ENCODE peak calls at places on chromosome 3, in six cellular contexts. B is brain microvascular endothelial cell, Y is psoas muscle, F is mucosa of descending colon, J is foreskin fibroblast, Z is gastrocnemius medialis. S is an unnamed sample.

GRCh38 chr3:9552252-9552999 is 1.2 kb downstream of the LHFPL4 start:
- DNase-seq in B (peak; percentile 44), Y (peak; percentile 20), F (peak; percentile 69), J (peak; percentile 77), Z (no peak), S (no peak)

GRCh38 chr3:138452491-138452890 is 18.1 kb downstream of the ESYT3 start:
- DNase-seq in B (no peak), Y (no peak), F (no peak), J (no peak), Z (no peak), S (no peak)

GRCh38 chr3:17891139-17891850 is 148.9 kb upstream of the TBC1D5 start:
- DNase-seq in B (no peak), Y (no peak), F (no peak), J (peak; percentile 64), Z (no peak), S (no peak)

GRCh38 chr3:171640520-171641412 is 169.5 kb downstream of the PLD1 start:
- DNase-seq in B (peak; percentile 50), Y (no peak), F (no peak), J (peak; percentile 52), Z (no peak), S (no peak)

GRCh38 chr3:19898725-19899124 is 35.3 kb downstream of the EFHB start:
- DNase-seq in B (peak; percentile 1), Y (no peak), F (no peak), J (peak; percentile 56), Z (no peak), S (no peak)

GRCh38 chr3:182420741-182421140 is 372.6 kb upstream of the ATP11B start:
- DNase-seq in B (no peak), Y (no peak), F (no peak), J (no peak), Z (no peak), S (no peak)

GRCh38 chr3:67647390-67647878 is 7.0 kb downstream of the SUCLG2 start:
- DNase-seq in B (peak; percentile 99), Y (peak; percentile 29), F (peak; percentile 30), J (peak; percentile 97), Z (peak; percentile 68), S (peak; percentile 54)

GRCh38 chr3:59818033-59818936 is 768.5 kb upstream of the CFAP20DC start:
- DNase-seq in B (peak; percentile 98), Y (peak; percentile 83), F (peak; percentile 88), J (peak; percentile 98), Z (peak; percentile 72), S (peak; percentile 49)

GRCh38 chr3:111976254-111976653 is 2.6 kb upstream of the ABHD10 start:
- DNase-seq in B (no peak), Y (no peak), F (no peak), J (no peak), Z (no peak), S (no peak)

GRCh38 chr3:160106905-160107861 is 118.0 kb upstream of the C3orf80 start:
- DNase-seq in B (no peak), Y (no peak), F (peak; percentile 75), J (no peak), Z (no peak), S (peak; percentile 64)

GRCh38 chr3:39144748-39145380 is 8.5 kb downstream of the CSRNP1 start:
- DNase-seq in B (no peak), Y (no peak), F (no peak), J (no peak), Z (no peak), S (no peak)

GRCh38 chr3:65597225-65597951 is 441.3 kb downstream of the MAGI1 start:
- DNase-seq in B (no peak), Y (no peak), F (peak; percentile 5), J (peak; percentile 77), Z (no peak), S (peak; percentile 87)

GRCh38 chr3:50570508-50571279 is 1.4 kb downstream of the HEMK1 start:
- DNase-seq in B (no peak), Y (no peak), F (no peak), J (no peak), Z (no peak), S (no peak)

GRCh38 chr3:50571486-50571885 is 2.2 kb downstream of the HEMK1 start:
- DNase-seq in B (no peak), Y (no peak), F (no peak), J (no peak), Z (no peak), S (no peak)

GRCh38 chr3:50567386-50568182 is at the start of gene C3orf18:
- DNase-seq in B (peak; percentile 78), Y (peak; percentile 94), F (peak; percentile 93), J (peak; percentile 97), Z (peak; percentile 89), S (peak; percentile 89)

GRCh38 chr3:50567011-50567385 is 549 bp downstream of the C3orf18 start:
- DNase-seq in B (no peak), Y (no peak), F (no peak), J (no peak), Z (peak; percentile 35), S (no peak)

DNA sequence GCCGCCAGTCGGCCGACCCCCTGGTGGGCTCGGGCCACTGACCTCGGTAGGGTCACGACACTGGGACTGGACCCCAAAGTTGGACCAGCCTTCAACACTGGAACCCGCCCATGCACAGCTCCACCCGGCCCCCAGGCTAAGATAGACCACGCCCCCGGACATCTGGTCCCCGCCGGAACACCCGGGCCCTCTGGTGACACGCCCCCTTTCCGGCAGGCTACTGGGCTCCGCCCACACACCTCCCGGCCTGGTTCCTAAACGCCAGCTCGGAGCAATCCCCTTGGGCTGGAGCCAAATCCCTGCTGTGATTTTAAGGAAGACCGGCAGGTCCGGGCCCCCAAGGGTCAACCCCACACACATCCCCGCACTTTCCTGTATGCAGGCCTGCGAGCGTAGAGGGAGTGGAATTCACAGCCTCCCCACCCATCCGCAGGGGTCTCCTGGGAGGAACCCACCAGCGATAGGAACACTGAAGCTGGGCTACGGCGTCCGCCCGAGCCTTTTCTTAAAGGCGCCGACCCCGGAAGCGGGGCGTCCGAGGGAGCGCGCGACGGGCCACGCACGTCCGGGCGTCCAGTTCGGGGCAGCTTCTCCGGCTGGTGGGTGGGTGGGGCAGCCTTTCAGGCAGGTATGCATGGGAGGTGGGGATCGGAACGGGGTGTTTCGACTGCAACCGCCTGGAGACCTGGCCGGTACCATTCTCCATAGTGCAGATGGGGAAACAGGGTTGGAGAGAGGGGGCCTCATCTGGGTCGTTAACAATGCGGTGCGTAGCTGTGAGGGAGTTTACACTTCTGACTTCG is at the start of gene HEMK1:
- DNase-seq in B (peak; percentile 94), Y (peak; percentile 97), F (peak; percentile 99), J (peak; percentile 98), Z (peak; percentile 97), S (peak; percentile 98)
- TF ChIP-seq CTCF in B (no peak), Y (no peak), F (no peak), J (no peak), Z (no peak), S (no peak)

DNA sequence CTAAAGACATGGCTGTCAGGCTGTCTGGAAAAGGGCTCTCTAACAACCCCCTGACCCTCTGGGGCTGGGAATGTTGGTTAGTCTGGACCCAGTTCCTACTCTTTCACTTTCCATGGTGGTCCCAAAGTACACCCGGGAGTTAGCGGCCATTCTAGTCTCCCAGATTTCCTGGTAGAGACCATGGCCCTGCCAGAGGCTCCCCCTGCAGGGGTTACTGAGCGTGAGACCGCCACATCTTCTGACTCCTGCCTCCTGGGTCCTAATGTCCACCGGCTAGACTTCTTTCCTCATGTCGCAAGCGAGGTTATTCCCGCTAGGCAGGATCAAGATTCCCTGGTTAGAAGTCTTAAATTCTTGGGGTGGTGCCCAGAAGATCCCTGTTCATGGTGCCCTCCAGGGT is 540.0 kb upstream of the ROBO1 start:
- DNase-seq in B (no peak), Y (no peak), F (no peak), J (no peak), Z (no peak), S (no peak)
- TF ChIP-seq CTCF in B (no peak), Y (no peak), F (no peak), J (no peak), Z (no peak), S (no peak)

GRCh38 chr3:11642455-11643162 is 1.1 kb downstream of the VGLL4 start:
- DNase-seq in B (peak; percentile 70), Y (peak; percentile 83), F (peak; percentile 63), J (peak; percentile 85), Z (peak; percentile 67), S (peak; percentile 46)

GRCh38 chr3:11641683-11642407 is 1.9 kb downstream of the VGLL4 start:
- DNase-seq in B (no peak), Y (no peak), F (peak; percentile 43), J (peak; percentile 73), Z (peak; percentile 61), S (no peak)

GRCh38 chr3:11640009-11640673 is 3.6 kb downstream of the VGLL4 start:
- DNase-seq in B (no peak), Y (no peak), F (no peak), J (no peak), Z (no peak), S (no peak)

GRCh38 chr3:11641316-11641682 is 2.4 kb downstream of the VGLL4 start:
- DNase-seq in B (no peak), Y (no peak), F (no peak), J (peak; percentile 38), Z (no peak), S (no peak)

DNA sequence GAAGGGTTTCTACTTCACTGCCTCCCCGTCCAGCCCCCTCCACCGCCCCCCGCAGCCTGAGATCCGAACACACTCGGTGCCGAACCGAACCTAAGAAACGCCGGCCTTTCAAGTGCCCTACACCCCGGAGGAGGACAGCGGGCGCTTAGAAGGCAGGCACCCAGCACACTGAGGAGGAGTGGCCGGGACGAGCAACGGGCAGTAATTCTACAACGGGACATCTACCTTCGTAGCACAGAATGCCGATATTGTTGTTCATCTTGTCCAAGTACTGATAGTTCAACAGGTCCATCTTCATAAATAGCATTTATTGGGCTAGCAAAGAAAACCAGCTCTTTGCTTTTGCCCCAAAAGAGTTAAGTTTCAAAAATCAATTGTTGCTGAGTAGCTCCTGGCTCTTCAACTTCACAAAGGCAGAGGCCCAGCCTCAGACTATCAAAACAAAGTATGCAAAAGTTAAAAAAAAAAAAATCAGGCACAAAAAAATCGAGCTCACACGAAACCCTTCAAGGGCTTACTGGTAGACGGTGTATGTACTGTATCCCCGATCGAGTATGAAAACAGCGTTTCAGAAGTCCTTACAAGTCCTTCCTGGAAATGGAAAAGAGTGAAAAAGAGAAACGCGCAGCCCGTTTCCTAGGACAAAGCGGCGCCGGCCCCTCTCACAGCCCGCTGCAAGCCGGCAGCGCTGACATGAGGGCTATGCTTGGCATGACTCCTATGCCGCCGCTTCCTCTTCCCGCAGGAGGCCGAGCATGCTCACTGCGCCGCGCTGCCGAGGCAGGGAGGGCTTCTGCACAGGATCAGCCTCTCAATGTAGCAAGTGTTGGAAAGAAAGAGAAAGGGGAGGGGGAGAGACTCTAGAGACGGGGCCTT is at the start of gene VGLL4:
- DNase-seq in B (peak; percentile 85), Y (peak; percentile 89), F (peak; percentile 87), J (peak; percentile 94), Z (peak; percentile 83), S (peak; percentile 74)
- TF ChIP-seq CTCF in B (peak; percentile 38), Y (peak; percentile 2), F (no peak), J (no peak), Z (peak; percentile 10), S (no peak)

DNA sequence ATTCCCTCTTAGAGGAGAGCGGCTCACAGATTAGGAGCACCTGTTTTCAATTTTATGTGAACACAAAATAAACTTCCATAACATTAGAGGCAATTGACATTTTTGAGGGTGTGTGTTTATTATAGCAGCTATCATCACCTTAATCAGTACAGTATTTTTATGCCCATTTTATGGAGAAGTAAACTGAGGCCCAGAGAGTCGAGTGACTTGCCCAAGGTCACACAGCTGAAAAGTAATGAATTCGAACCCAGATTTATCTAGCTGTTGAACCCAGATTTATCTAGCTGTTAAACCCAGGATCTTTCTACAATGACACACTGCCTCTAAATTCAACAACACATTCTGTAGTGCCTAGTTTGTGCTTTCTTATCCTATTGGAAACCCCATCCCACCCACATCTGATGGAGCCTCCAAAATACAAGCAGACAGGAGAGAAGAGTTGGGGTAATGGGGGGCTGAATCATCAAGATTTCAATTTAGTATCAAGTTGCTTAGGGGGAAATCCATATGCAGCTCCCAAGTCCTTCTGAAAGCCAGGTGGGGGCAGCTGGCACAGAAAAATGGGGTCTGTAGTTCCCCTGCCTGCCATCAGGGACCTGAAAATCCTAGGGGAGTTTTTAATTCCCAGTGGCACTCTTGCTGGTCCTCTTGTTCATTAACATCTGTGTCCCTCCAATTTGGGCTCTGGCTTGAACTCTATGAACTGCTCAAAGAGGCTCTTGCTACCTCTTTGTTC is 50.4 kb upstream of the TRA2B start:
- DNase-seq in B (no peak), Y (no peak), F (no peak), J (peak; percentile 30), Z (no peak), S (no peak)
- TF ChIP-seq CTCF in B (peak; percentile 35), Y (no peak), F (no peak), J (no peak), Z (no peak), S (no peak)